ENCODE peak calls at places on chromosomes 11 and 22, in eight cellular contexts. F is activated T-helper 2 cell treated with anti-CD3 and anti-CD28 coated beads, Interferon-gamma antibody, Interleukin-2, Interleukin-4, amounts not matched to agents 10 μg/mL and 5 μg/mL and 100 μg/mL, durations not matched to agents 14 hours and 24 hours and 36 hours; X is NCI-H69; V is hypothalamus; B is AG04449; L is fibroblast of gingiva; O is stimulated activated CD4-positive, alpha-beta T cell treated with anti-CD3 and anti-CD28 coated beads, Interleukin-12 subunit alpha, Interleukin-12 subunit beta, amount 100 ng/mL, for 24 hours; Y is stimulated activated CD8-positive, alpha-beta memory T cell treated with anti-CD3 and anti-CD28 coated beads, Interleukin-15, amount 100 ng/mL, for 4 hours. D is an unnamed sample.

GRCh38 chr22:45604239-45604711 is 67.4 kb upstream of the ATXN10 start:
- DNase-seq in Y (no peak), L (peak; percentile 68), F (no peak), X (no peak), V (no peak), B (peak; percentile 44), O (no peak), D (no peak)

GRCh38 chr11:71114124-71114851 is 138.1 kb downstream of the SHANK2 start:
- DNase-seq in V (no peak), B (no peak), F (no peak), O (no peak), X (no peak), Y (no peak), L (no peak), D (no peak)

GRCh38 chr11:15216678-15217077 is 102.0 kb downstream of the INSC start:
- DNase-seq in L (no peak), O (no peak), V (no peak), X (peak; percentile 22), B (no peak), Y (no peak), F (no peak), D (no peak)

GRCh38 chr22:38870312-38870741 is 1.7 kb downstream of the CBX6 start:
- DNase-seq in F (peak; percentile 79), L (peak; percentile 72), V (peak; percentile 22), O (peak; percentile 93), X (peak; percentile 90), Y (peak; percentile 75), B (no peak), D (peak; percentile 91)

GRCh38 chr11:64490562-64491216 is 100.3 kb upstream of the SLC22A12 start:
- DNase-seq in O (no peak), B (no peak), V (no peak), L (no peak), Y (no peak), F (no peak), X (peak; percentile 40), D (no peak)

GRCh38 chr11:124978316-124978715 is 24.3 kb downstream of the CCDC15 start:
- DNase-seq in B (no peak), V (no peak), Y (no peak), O (no peak), X (no peak), L (no peak), F (no peak), D (no peak)

GRCh38 chr11:115610908-115611307 is 106.7 kb upstream of the CADM1 start:
- DNase-seq in V (no peak), O (no peak), X (no peak), B (no peak), F (no peak), Y (no peak), L (no peak), D (no peak)

GRCh38 chr22:29903371-29903770 is 20.4 kb downstream of the MTMR3 start:
- DNase-seq in X (no peak), V (no peak), B (no peak), F (no peak), L (no peak), Y (no peak), O (no peak), D (no peak)

GRCh38 chr11:88377661-88378060 is 40.1 kb upstream of the CTSC start:
- DNase-seq in X (peak; percentile 57), Y (no peak), F (no peak), B (no peak), V (no peak), O (no peak), L (no peak), D (no peak)